ENCODE peak calls at places on chromosome 22, in nine cellular contexts. I is left ventricle myocardium inferior, R is fibroblast of mammary gland, N is RWPE1, S is stomach, H is choroid plexus epithelial cell, X is astrocyte, U is A549, V is left lung. C is an unnamed sample.

GRCh38 chr22:46280999-46281623 is 13.3 kb downstream of the TTC38 start:
- DNase-seq in I (no peak), R (no peak), N (no peak), S (no peak), H (no peak), X (no peak), U (no peak), V (no peak), C (no peak)

GRCh38 chr22:23402275-23403151 is 177.6 kb downstream of the IGLL1 start:
- DNase-seq in I (no peak), R (peak; percentile 40), N (peak; percentile 74), S (peak; percentile 75), H (peak; percentile 57), X (peak; percentile 15), U (peak; percentile 48), V (peak; percentile 88), C (peak; percentile 88)

GRCh38 chr22:45867118-45867905 is 109.7 kb downstream of the WNT7B start:
- DNase-seq in I (no peak), R (peak; percentile 25), N (no peak), S (peak; percentile 23), H (peak; percentile 30), X (no peak), U (no peak), V (peak; percentile 83), C (no peak)

GRCh38 chr22:46050916-46051614 is 74.1 kb upstream of the WNT7B start:
- DNase-seq in I (peak; percentile 12), R (no peak), N (no peak), S (peak; percentile 21), H (no peak), X (no peak), U (no peak), V (no peak), C (no peak)

GRCh38 chr22:23268139-23268712 is 87.9 kb downstream of the BCR start:
- DNase-seq in I (no peak), R (no peak), N (no peak), S (no peak), H (no peak), X (no peak), U (no peak), V (no peak), C (no peak)

GRCh38 chr22:50250555-50251471 is at the start of gene HDAC10:
- DNase-seq in I (peak; percentile 84), R (peak; percentile 69), N (no peak), S (peak; percentile 90), H (peak; percentile 82), X (peak; percentile 52), U (no peak), V (peak; percentile 99), C (peak; percentile 81)

GRCh38 chr22:28989035-28989464 is 72.6 kb downstream of the C22orf31 start:
- DNase-seq in I (no peak), R (peak; percentile 35), N (no peak), S (no peak), H (no peak), X (peak; percentile 75), U (no peak), V (no peak), C (no peak)

GRCh38 chr22:35154937-35155387 is 89.0 kb downstream of the ISX start:
- DNase-seq in I (peak; percentile 26), R (peak; percentile 44), N (peak; percentile 39), S (peak; percentile 33), H (peak; percentile 70), X (peak; percentile 25), U (peak; percentile 20), V (no peak), C (peak; percentile 82)

GRCh38 chr22:47228767-47229166 is 466.3 kb downstream of the TBC1D22A start:
- DNase-seq in I (no peak), R (peak; percentile 2), N (no peak), S (no peak), H (no peak), X (no peak), U (no peak), V (no peak), C (no peak)

GRCh38 chr22:17258015-17258827 is 39.0 kb upstream of the ADA2 start:
- DNase-seq in I (peak; percentile 69), R (no peak), N (peak; percentile 15), S (peak; percentile 53), H (peak; percentile 41), X (peak; percentile 24), U (no peak), V (no peak), C (peak; percentile 9)

GRCh38 chr22:42154731-42155543 is 24.3 kb upstream of the CYP2D6 start:
- DNase-seq in I (no peak), R (no peak), N (no peak), S (no peak), H (no peak), X (no peak), U (no peak), V (no peak), C (no peak)

GRCh38 chr22:49937758-49938564 is 19.5 kb downstream of the CRELD2 start:
- DNase-seq in I (no peak), R (no peak), N (no peak), S (peak; percentile 29), H (no peak), X (no peak), U (no peak), V (no peak), C (no peak)

GRCh38 chr22:35970601-35971417 is 57.8 kb downstream of the RBFOX2 start:
- DNase-seq in I (no peak), R (no peak), N (no peak), S (no peak), H (no peak), X (no peak), U (no peak), V (no peak), C (no peak)

DNA sequence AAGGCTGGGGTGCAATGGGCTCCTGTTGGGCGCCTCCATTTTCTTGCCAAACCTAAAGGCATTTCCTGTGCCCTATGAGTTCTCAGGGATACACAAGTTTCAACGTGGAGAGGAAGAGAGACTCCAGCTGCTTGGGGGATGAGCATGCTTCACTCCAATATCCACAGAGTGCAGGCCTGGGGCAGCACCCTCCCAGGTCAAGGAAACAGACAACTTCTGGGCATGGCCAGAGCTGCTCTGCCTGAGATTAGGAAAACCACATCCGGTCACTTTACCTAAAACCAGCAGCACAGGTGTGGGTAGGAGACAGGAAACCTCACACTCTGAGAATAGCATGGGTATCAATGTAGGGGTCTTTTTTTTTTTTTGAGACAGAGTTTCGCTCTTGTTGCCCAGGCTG is 28.7 kb downstream of the TMEM184B start:
- DNase-seq in I (no peak), R (no peak), N (no peak), S (no peak), H (peak; percentile 21), X (no peak), U (no peak), V (no peak), C (no peak)
- TF ChIP-seq CTCF in I (no peak), R (no peak), N (no peak), S (no peak), H (no peak), X (no peak), U (no peak), V (no peak), C (no peak)

GRCh38 chr22:20391222-20391621 is 2.7 kb upstream of the ZNF74 start:
- DNase-seq in I (no peak), R (no peak), N (no peak), S (no peak), H (no peak), X (no peak), U (no peak), V (no peak), C (no peak)

GRCh38 chr22:20388200-20388599 is 5.8 kb upstream of the ZNF74 start:
- DNase-seq in I (no peak), R (no peak), N (no peak), S (no peak), H (no peak), X (no peak), U (no peak), V (no peak), C (no peak)

GRCh38 chr22:20390394-20390907 is 3.5 kb upstream of the ZNF74 start:
- DNase-seq in I (no peak), R (no peak), N (no peak), S (no peak), H (no peak), X (no peak), U (no peak), V (no peak), C (no peak)

GRCh38 chr22:20386972-20387371 is 7.0 kb upstream of the ZNF74 start:
- DNase-seq in I (no peak), R (no peak), N (no peak), S (no peak), H (no peak), X (no peak), U (no peak), V (no peak), C (no peak)

GRCh38 chr22:20389288-20389687 is 4.7 kb upstream of the ZNF74 start:
- DNase-seq in I (no peak), R (no peak), N (no peak), S (no peak), H (no peak), X (no peak), U (no peak), V (no peak), C (no peak)
- TF ChIP-seq CTCF in I (no peak), R (no peak), N (no peak), S (no peak), H (no peak), X (no peak), U (no peak), V (no peak), C (no peak)

DNA sequence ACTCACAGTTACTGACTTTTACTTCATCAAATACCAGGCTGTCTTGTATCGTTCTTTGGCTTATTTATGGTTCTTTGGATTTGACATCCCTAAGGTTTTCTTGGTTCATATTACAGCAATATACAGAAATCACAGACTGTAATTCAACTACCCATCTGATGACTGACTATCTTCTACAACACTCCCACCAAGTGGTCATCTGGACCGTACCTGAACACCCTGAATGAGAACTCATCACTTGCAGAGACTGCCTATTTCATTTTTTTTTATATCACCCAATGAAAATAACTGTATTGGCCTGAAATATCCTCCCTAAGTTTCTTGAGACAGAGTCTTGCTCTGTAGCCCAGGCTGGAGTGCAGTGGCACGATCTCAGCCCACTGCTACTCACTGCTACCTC is 9.5 kb upstream of the UPB1 start:
- DNase-seq in I (no peak), R (no peak), N (no peak), S (no peak), H (peak; percentile 57), X (no peak), U (no peak), V (no peak), C (no peak)
- TF ChIP-seq CTCF in I (peak; percentile 68), R (no peak), N (no peak), S (no peak), H (peak; percentile 44), X (no peak), U (peak; percentile 11), V (no peak), C (no peak)

GRCh38 chr22:38412435-38413084 is 42.4 kb downstream of the KCNJ4 start:
- DNase-seq in I (no peak), R (no peak), N (peak; percentile 17), S (no peak), H (no peak), X (no peak), U (peak; percentile 40), V (peak; percentile 77), C (peak; percentile 46)
- TF ChIP-seq CTCF in I (peak; percentile 84), R (peak; percentile 40), N (peak; percentile 81), S (peak; percentile 66), H (peak; percentile 48), X (peak; percentile 23), U (peak; percentile 58), V (peak; percentile 69), C (peak; percentile 97)

GRCh38 chr22:25420925-25421904 is 143.3 kb upstream of the GRK3 start:
- DNase-seq in I (no peak), R (no peak), N (no peak), S (no peak), H (no peak), X (no peak), U (no peak), V (peak; percentile 86), C (no peak)
- TF ChIP-seq CTCF in I (no peak), R (no peak), N (no peak), S (no peak), H (no peak), X (no peak), U (no peak), V (no peak), C (no peak)

C was measured in Calu3.